ENCODE peak calls at places on chromosomes 3 and 15, in six cellular contexts. One of them, this sample, is unnamed.

GRCh38 chr3:105518806-105519418 is 152.2 kb downstream of the ALCAM start:
- DNase-seq in H1: no peak
- DNase-seq in cardiac fibroblast: peak; percentile 79
- DNase-seq in GM23248: peak; percentile 71
- DNase-seq in adipocyte: peak; percentile 86
- DNase-seq in lung: no peak
- DNase-seq in this sample: peak; percentile 85

GRCh38 chr3:134652409-134652831 is 1.6 kb upstream of the KY start:
- DNase-seq in H1: no peak
- DNase-seq in cardiac fibroblast: peak; percentile 46
- DNase-seq in GM23248: peak; percentile 87
- DNase-seq in adipocyte: peak; percentile 11
- DNase-seq in lung: no peak
- DNase-seq in this sample: peak; percentile 34

GRCh38 chr3:11530153-11530721 is 113.5 kb downstream of the VGLL4 start:
- DNase-seq in H1: no peak
- DNase-seq in cardiac fibroblast: peak; percentile 95
- DNase-seq in GM23248: peak; percentile 85
- DNase-seq in adipocyte: peak; percentile 88
- DNase-seq in lung: no peak
- DNase-seq in this sample: peak; percentile 94

GRCh38 chr3:50136714-50137405 is 18.3 kb upstream of the SEMA3F start:
- DNase-seq in H1: no peak
- DNase-seq in cardiac fibroblast: no peak
- DNase-seq in GM23248: no peak
- DNase-seq in adipocyte: peak; percentile 66
- DNase-seq in lung: no peak
- DNase-seq in this sample: no peak

GRCh38 chr15:41946970-41947369 is 25.4 kb downstream of the EHD4 start:
- DNase-seq in H1: no peak
- DNase-seq in cardiac fibroblast: no peak
- DNase-seq in GM23248: no peak
- DNase-seq in adipocyte: no peak
- DNase-seq in lung: no peak
- DNase-seq in this sample: no peak

GRCh38 chr3:179688847-179689246 is 36.0 kb downstream of the USP13 start:
- DNase-seq in H1: no peak
- DNase-seq in cardiac fibroblast: no peak
- DNase-seq in GM23248: peak; percentile 35
- DNase-seq in adipocyte: no peak
- DNase-seq in lung: no peak
- DNase-seq in this sample: no peak

GRCh38 chr15:62067448-62068044 is 769 bp downstream of the C2CD4A start:
- DNase-seq in H1: no peak
- DNase-seq in cardiac fibroblast: peak; percentile 19
- DNase-seq in GM23248: peak; percentile 49
- DNase-seq in adipocyte: peak; percentile 32
- DNase-seq in lung: no peak
- DNase-seq in this sample: peak; percentile 31

GRCh38 chr3:11607816-11608215 is 35.9 kb downstream of the VGLL4 start:
- DNase-seq in H1: no peak
- DNase-seq in cardiac fibroblast: peak; percentile 50
- DNase-seq in GM23248: peak; percentile 27
- DNase-seq in adipocyte: peak; percentile 51
- DNase-seq in lung: no peak
- DNase-seq in this sample: peak; percentile 63

GRCh38 chr15:84638103-84638502 is 16.0 kb downstream of the WDR73 start:
- DNase-seq in H1: no peak
- DNase-seq in cardiac fibroblast: peak; percentile 15
- DNase-seq in GM23248: peak; percentile 56
- DNase-seq in adipocyte: peak; percentile 24
- DNase-seq in lung: no peak
- DNase-seq in this sample: no peak

GRCh38 chr3:171239757-171240503 is 213.4 kb upstream of the SLC2A2 start:
- DNase-seq in H1: no peak
- DNase-seq in cardiac fibroblast: no peak
- DNase-seq in GM23248: no peak
- DNase-seq in adipocyte: no peak
- DNase-seq in lung: no peak
- DNase-seq in this sample: no peak

GRCh38 chr3:101512521-101513418 is at the start of gene SENP7:
- DNase-seq in H1: peak; percentile 53
- DNase-seq in cardiac fibroblast: peak; percentile 88
- DNase-seq in GM23248: peak; percentile 93
- DNase-seq in adipocyte: peak; percentile 93
- DNase-seq in lung: peak; percentile 83
- DNase-seq in this sample: peak; percentile 85

GRCh38 chr3:147688868-147689267 is 279.7 kb downstream of the ZIC1 start:
- DNase-seq in H1: no peak
- DNase-seq in cardiac fibroblast: no peak
- DNase-seq in GM23248: no peak
- DNase-seq in adipocyte: no peak
- DNase-seq in lung: no peak
- DNase-seq in this sample: no peak

GRCh38 chr3:43995929-43996378 is 245.7 kb upstream of the TOPAZ1 start:
- DNase-seq in H1: no peak
- DNase-seq in cardiac fibroblast: no peak
- DNase-seq in GM23248: peak; percentile 13
- DNase-seq in adipocyte: no peak
- DNase-seq in lung: no peak
- DNase-seq in this sample: no peak
- H3K4me3 ChIP-seq in H1: peak overlapping the region; percentile 75
- H3K4me3 ChIP-seq in cardiac fibroblast: no peak overlapping the region
- H3K4me3 ChIP-seq in GM23248: peak overlapping the region; percentile 64
- H3K4me3 ChIP-seq in adipocyte: peak overlapping the region; percentile 94
- H3K4me3 ChIP-seq in lung: no peak overlapping the region
- H3K4me3 ChIP-seq in this sample: no peak overlapping the region

DNA sequence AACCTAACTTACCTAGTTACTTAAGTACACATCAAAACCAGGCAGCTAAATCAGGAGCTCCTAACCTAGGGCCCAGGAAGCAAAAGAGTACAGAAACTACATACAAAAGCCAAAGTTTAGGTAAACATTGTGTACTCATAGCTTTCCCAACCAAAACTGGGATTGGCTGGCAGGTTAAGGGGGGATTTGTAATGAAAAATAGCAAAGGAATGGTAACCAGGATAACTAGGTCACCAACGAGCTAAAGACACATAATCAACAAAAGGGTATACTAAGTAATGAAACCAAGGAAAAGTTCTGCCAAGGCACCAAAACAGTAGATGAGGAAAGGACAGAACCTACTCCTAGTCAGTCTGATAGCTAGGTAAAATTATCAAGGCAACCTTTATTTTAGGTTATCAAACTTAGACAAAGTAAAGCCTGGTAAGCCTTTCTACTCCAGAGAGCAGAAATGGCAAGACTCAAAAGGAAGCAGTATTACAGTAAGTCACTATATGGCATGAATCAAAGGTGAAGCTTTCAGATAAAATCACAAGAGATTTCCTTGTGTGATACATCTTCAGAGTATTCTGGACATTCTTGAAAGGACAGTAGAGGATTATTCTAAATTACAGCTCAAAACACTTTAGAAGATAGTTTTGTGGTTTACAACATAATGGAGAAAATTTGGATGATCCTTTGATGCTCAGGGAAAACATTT is 10.2 kb downstream of the TRA2B start:
- DNase-seq in H1: no peak
- DNase-seq in cardiac fibroblast: no peak
- DNase-seq in GM23248: peak; percentile 41
- DNase-seq in adipocyte: no peak
- DNase-seq in lung: no peak
- DNase-seq in this sample: no peak
- H3K4me3 ChIP-seq in H1: no peak overlapping the region
- H3K4me3 ChIP-seq in cardiac fibroblast: no peak overlapping the region
- H3K4me3 ChIP-seq in GM23248: peak overlapping the region; percentile 44
- H3K4me3 ChIP-seq in adipocyte: peak overlapping the region; percentile 17
- H3K4me3 ChIP-seq in lung: no peak overlapping the region
- H3K4me3 ChIP-seq in this sample: no peak overlapping the region

GRCh38 chr15:75065851-75066509 is 42.6 kb downstream of the PPCDC start:
- DNase-seq in H1: no peak
- DNase-seq in cardiac fibroblast: peak; percentile 39
- DNase-seq in GM23248: no peak
- DNase-seq in adipocyte: no peak
- DNase-seq in lung: peak; percentile 16
- DNase-seq in this sample: no peak
- H3K4me3 ChIP-seq in H1: no peak overlapping the region
- H3K4me3 ChIP-seq in cardiac fibroblast: no peak overlapping the region
- H3K4me3 ChIP-seq in GM23248: no peak overlapping the region
- H3K4me3 ChIP-seq in adipocyte: peak overlapping the region; percentile 24
- H3K4me3 ChIP-seq in lung: no peak overlapping the region
- H3K4me3 ChIP-seq in this sample: no peak overlapping the region

GRCh38 chr3:143480306-143480852 is 360.8 kb downstream of the CHST2 start:
- DNase-seq in H1: no peak
- DNase-seq in cardiac fibroblast: peak; percentile 21
- DNase-seq in GM23248: peak; percentile 45
- DNase-seq in adipocyte: no peak
- DNase-seq in lung: no peak
- DNase-seq in this sample: peak; percentile 21
- H3K4me3 ChIP-seq in H1: no peak overlapping the region
- H3K4me3 ChIP-seq in cardiac fibroblast: no peak overlapping the region
- H3K4me3 ChIP-seq in GM23248: no peak overlapping the region
- H3K4me3 ChIP-seq in adipocyte: no peak overlapping the region
- H3K4me3 ChIP-seq in lung: no peak overlapping the region
- H3K4me3 ChIP-seq in this sample: no peak overlapping the region

DNA sequence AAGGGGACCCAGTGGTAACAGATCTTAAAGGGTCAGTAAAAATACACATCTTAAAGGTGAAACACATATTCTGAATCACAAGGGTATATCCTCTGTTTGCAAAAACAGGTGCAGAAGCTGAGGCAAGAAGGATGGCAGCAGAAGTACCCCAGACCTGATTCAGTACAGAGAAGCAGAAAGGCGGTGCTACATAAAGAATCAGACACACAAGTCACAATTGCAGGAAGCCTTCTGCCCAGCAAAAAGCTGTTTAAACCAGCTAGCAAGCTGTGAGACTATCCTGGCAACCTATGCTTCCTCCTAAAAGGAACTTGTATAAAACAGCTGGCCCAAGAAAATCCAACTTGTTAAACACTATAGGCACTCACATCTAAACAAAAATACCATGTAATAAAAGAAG is 49.4 kb downstream of the ZNF280D start:
- DNase-seq in H1: no peak
- DNase-seq in cardiac fibroblast: no peak
- DNase-seq in GM23248: peak; percentile 3
- DNase-seq in adipocyte: no peak
- DNase-seq in lung: no peak
- DNase-seq in this sample: peak; percentile 1
- H3K4me3 ChIP-seq in H1: no peak overlapping the region
- H3K4me3 ChIP-seq in cardiac fibroblast: no peak overlapping the region
- H3K4me3 ChIP-seq in GM23248: no peak overlapping the region
- H3K4me3 ChIP-seq in adipocyte: no peak overlapping the region
- H3K4me3 ChIP-seq in lung: no peak overlapping the region
- H3K4me3 ChIP-seq in this sample: no peak overlapping the region

GRCh38 chr15:92800013-92800412 is 100.1 kb upstream of the CHD2 start:
- DNase-seq in H1: no peak
- DNase-seq in cardiac fibroblast: no peak
- DNase-seq in GM23248: no peak
- DNase-seq in adipocyte: no peak
- DNase-seq in lung: no peak
- DNase-seq in this sample: no peak
- H3K4me3 ChIP-seq in H1: no peak overlapping the region
- H3K4me3 ChIP-seq in cardiac fibroblast: no peak overlapping the region
- H3K4me3 ChIP-seq in GM23248: no peak overlapping the region
- H3K4me3 ChIP-seq in adipocyte: no peak overlapping the region
- H3K4me3 ChIP-seq in lung: no peak overlapping the region
- H3K4me3 ChIP-seq in this sample: no peak overlapping the region

DNA sequence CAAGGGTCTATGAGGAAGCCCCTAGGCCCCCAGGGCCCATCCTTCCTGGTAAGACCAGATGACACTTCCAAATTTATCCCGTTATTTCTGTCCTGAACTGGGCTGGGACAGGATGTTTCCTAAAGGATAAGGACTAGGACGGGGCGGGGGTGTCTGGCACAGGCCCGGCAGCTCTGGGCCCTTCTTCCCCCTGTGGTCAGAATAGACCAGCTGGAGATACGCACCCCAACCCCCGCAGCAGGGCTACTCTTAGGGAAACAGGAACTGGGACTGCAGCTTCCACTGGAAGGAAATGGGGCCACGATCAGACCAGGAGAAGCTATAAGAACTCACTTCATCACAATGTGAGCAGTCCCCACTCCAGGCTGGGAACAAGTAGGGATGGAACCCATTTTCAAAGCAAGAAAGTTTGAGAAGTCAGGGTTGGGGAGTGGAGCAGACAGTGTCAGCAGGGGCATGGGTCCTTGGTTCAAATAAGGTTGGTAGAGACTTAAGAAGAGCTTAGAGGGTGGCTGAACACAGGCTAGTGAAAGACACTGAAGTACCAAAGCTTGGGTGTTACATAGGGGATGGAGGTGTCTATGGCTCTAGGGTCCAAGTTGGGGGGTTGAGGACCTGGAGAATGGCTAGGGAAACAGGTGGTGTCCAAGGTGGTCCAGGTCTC is 1.1 kb downstream of the NCKIPSD start:
- DNase-seq in H1: no peak
- DNase-seq in cardiac fibroblast: peak; percentile 35
- DNase-seq in GM23248: peak; percentile 55
- DNase-seq in adipocyte: peak; percentile 25
- DNase-seq in lung: no peak
- DNase-seq in this sample: no peak
- H3K4me3 ChIP-seq in H1: peak overlapping the region; percentile 81
- H3K4me3 ChIP-seq in cardiac fibroblast: peak overlapping the region; percentile 28
- H3K4me3 ChIP-seq in GM23248: peak overlapping the region; percentile 96
- H3K4me3 ChIP-seq in adipocyte: peak overlapping the region; percentile 93
- H3K4me3 ChIP-seq in lung: no peak overlapping the region
- H3K4me3 ChIP-seq in this sample: peak overlapping the region; percentile 72

This sample was measured in fibroblast of pulmonary artery.